ENCODE peak calls at places on chromosomes 12 and 14, in five cellular contexts. M is dorsolateral prefrontal cortex, W is GM06990, V is A549, G is BJ. D is an unnamed sample.

GRCh38 chr12:1206118-1206734 is 215.2 kb downstream of the ERC1 start:
- DNase-seq in M (no peak), W (no peak), G (no peak), V (no peak), D (no peak)

GRCh38 chr12:115079760-115080159 is 395.8 kb upstream of the TBX3 start:
- DNase-seq in G (no peak), M (no peak), V (no peak), W (no peak), D (no peak)

GRCh38 chr12:31728289-31728916 is 418 bp downstream of the AMN1 start:
- DNase-seq in M (peak; percentile 67), V (peak; percentile 77), G (no peak), W (no peak), D (no peak)

GRCh38 chr12:51976376-51977160 is 25.1 kb downstream of the ACVR1B start:
- DNase-seq in G (no peak), V (peak; percentile 52), M (no peak), W (no peak), D (no peak)

GRCh38 chr14:52052289-52052943 is 16.4 kb downstream of the NID2 start:
- DNase-seq in G (peak; percentile 84), M (no peak), W (no peak), V (no peak), D (no peak)

GRCh38 chr12:6078378-6079083 is 45.9 kb downstream of the VWF start:
- DNase-seq in M (no peak), W (no peak), V (no peak), G (no peak), D (no peak)

GRCh38 chr12:109385339-109386078 is 37.8 kb downstream of the MYO1H start:
- DNase-seq in G (peak; percentile 27), W (no peak), M (peak; percentile 46), V (peak; percentile 51), D (no peak)

GRCh38 chr12:47715877-47716548 is 9.3 kb downstream of the ENDOU start:
- DNase-seq in G (no peak), M (no peak), V (no peak), W (no peak), D (no peak)

GRCh38 chr12:112908548-112908947 is 1.8 kb downstream of the OAS1 start:
- DNase-seq in G (no peak), W (no peak), M (no peak), V (no peak), D (no peak)

GRCh38 chr12:110270125-110270962 is 10.7 kb upstream of the ATP2A2 start:
- DNase-seq in V (peak; percentile 65), M (peak; percentile 64), W (no peak), G (no peak), D (no peak)

GRCh38 chr14:105508069-105508468 is 17.0 kb downstream of the TEDC1 start:
- DNase-seq in W (no peak), M (peak; percentile 28), G (no peak), V (no peak), D (no peak)

GRCh38 chr14:36478782-36479181 is 41.2 kb downstream of the NKX2-1 start:
- DNase-seq in W (no peak), G (no peak), V (no peak), M (no peak), D (no peak)

GRCh38 chr12:49225551-49226166 is 36.8 kb upstream of the TUBA1A start:
- DNase-seq in G (no peak), M (no peak), W (no peak), V (no peak), D (no peak)

GRCh38 chr12:106901276-106901675 is 54.4 kb upstream of the TMEM263 start:
- DNase-seq in W (no peak), G (no peak), V (no peak), M (no peak), D (no peak)

GRCh38 chr12:69894800-69895199 is 69.8 kb downstream of the MYRFL start:
- DNase-seq in V (no peak), W (no peak), M (no peak), G (no peak), D (no peak)

GRCh38 chr14:95413289-95414215 is 93.8 kb upstream of the CLMN start:
- DNase-seq in M (no peak), V (no peak), G (no peak), W (no peak), D (no peak)

GRCh38 chr14:81537193-81537592 is 3.5 kb upstream of the SEL1L start:
- DNase-seq in M (no peak), W (no peak), G (no peak), V (no peak), D (no peak)

GRCh38 chr12:15527201-15527782 is 205.0 kb downstream of the PTPRO start:
- DNase-seq in W (no peak), M (peak; percentile 74), V (no peak), G (no peak), D (no peak)

GRCh38 chr14:89489796-89490506 is 72.9 kb upstream of the FOXN3 start:
- DNase-seq in V (no peak), W (no peak), M (no peak), G (no peak), D (no peak)

GRCh38 chr14:64569108-64570045 is 19.6 kb downstream of the PPP1R36 start:
- DNase-seq in V (peak; percentile 64), M (peak; percentile 66), G (peak; percentile 59), W (no peak), D (no peak)

GRCh38 chr12:124725612-124726237 is 137.9 kb downstream of the SCARB1 start:
- DNase-seq in M (no peak), W (no peak), V (no peak), G (no peak), D (no peak)

GRCh38 chr12:124730455-124730932 is 133.2 kb downstream of the SCARB1 start:
- DNase-seq in G (no peak), V (no peak), W (no peak), M (no peak), D (no peak)

GRCh38 chr12:124727244-124727673 is 136.4 kb downstream of the SCARB1 start:
- DNase-seq in W (peak; percentile 45), M (peak; percentile 78), V (no peak), G (peak; percentile 50), D (peak; percentile 45)

GRCh38 chr12:124725099-124725498 is 138.6 kb downstream of the SCARB1 start:
- DNase-seq in W (no peak), G (no peak), M (no peak), V (no peak), D (no peak)

DNA sequence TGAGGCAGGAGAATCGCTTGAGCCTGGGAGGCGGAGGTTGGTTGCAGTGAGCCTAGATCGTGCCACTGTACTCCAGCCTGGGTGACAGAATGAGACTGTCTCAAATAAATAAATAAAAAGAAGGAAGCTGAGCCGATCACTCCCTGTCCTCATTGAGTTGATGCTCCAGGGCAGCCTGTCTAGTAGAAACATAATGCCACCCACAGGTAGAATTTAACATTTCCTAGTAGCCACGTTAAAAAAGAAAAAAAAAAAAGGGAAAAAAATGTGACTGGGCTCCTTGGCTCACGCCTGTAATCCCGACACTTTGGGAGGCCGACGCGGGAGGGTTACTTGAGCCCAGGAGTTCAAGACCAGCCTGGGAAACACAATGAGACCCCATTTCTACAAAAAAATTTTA is 135.7 kb downstream of the SCARB1 start:
- DNase-seq in V (no peak), W (no peak), G (no peak), M (no peak), D (no peak)
- TF ChIP-seq CTCF in V (peak; percentile 27), W (no peak), G (no peak), M (no peak), D (no peak)

DNA sequence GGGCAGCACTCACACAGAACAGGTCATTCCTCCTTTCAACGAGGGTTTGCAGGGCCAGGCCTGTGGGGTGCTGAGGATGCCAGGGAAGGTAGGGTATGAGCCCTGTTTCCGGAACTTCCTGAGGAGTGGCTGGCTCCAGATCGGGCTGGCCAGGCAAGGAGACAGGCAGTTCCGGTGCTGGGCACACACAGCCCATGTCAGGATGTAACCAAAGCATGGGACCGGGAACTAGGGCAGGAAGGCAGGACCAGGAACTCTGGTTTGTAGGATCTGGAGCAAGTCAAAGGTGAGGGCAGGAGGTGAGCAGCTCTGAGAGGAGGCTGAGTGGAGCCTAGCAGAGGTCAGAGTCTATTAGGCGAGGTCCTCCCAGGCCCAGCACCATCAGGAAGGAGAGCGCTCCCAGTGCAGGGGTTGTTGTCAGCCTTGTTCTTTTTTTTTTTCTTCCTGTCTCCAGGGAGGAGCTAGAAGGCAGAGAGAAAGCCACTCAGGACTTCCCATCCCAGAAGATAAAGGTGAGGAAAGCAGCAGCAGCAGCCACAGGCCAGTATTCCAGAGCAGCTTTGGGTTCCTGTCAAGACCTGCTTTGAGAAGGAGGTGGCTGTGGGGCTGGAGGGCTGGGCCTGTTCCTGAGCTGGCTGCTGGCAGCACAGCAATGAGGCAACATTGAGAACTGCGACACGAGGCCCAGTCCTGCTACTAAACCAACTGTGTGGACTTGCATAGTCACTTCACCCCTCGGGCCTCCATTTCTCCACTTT is 49.0 kb upstream of the PTGR2 start:
- DNase-seq in V (no peak), M (no peak), W (no peak), G (no peak), D (no peak)
- TF ChIP-seq CTCF in V (no peak), M (no peak), W (no peak), G (no peak), D (no peak)

DNA sequence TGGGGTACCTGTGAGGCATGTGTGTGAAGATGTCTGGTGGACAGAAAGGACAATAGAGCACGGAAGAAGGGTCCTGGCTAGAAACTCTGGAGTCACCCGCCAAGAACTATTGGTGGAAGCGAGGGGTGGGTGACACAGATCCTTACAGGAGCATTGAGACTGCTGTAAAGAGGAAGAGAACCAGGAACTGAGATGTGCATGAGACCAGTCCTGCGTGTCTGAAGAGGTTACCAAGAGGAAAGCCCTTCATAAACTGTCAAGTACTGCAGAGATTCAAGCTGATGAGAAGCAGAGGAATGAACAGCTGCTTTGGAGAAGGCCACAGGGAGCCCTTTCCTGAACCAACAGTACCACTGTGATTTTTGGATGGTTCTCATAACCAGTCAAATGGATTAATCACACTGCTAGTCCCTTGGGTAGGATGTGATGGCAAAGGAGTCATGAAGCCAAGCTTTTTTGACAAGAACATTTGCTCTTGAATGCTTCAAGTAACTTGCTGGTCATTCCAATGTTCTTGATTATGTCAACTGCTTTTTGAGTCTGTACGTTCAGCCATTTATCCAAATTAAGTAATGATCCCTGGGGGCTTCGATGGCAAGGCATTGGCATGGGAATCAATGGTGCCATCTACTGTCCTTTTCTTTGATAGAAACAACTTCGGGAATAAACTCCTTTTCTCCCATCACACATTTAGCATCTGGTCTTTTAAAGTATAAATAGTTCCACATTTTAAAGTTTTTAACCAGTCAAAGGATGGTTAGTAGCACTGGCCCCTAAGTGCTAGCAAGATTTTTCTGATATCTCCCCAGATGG is 42.9 kb downstream of the GPR135 start:
- DNase-seq in M (no peak), V (no peak), W (no peak), G (no peak), D (no peak)
- TF ChIP-seq CTCF in M (no peak), V (peak; percentile 33), W (peak; percentile 28), G (peak; percentile 17), D (no peak)

GRCh38 chr14:102209224-102209966 is 69.7 kb downstream of the WDR20 start:
- DNase-seq in M (peak; percentile 73), G (no peak), W (no peak), V (peak; percentile 27), D (no peak)
- TF ChIP-seq CTCF in M (peak; percentile 40), G (peak; percentile 55), W (no peak), V (peak; percentile 16), D (peak; percentile 50)

GRCh38 chr12:79515526-79515935 is 175.2 kb downstream of the PAWR start:
- DNase-seq in M (no peak), V (no peak), G (no peak), W (no peak), D (no peak)

GRCh38 chr12:79514730-79515525 is 175.8 kb downstream of the PAWR start:
- DNase-seq in G (no peak), M (no peak), V (no peak), W (no peak), D (no peak)

GRCh38 chr12:79508622-79509021 is 182.1 kb downstream of the PAWR start:
- DNase-seq in W (no peak), M (no peak), G (no peak), V (no peak), D (no peak)

GRCh38 chr12:79517363-79517762 is 173.4 kb downstream of the PAWR start:
- DNase-seq in W (no peak), G (no peak), M (no peak), V (no peak), D (no peak)

GRCh38 chr12:79512068-79512467 is 178.7 kb downstream of the PAWR start:
- DNase-seq in W (no peak), M (no peak), V (no peak), G (no peak), D (no peak)
- TF ChIP-seq CTCF in W (peak; percentile 31), M (no peak), V (peak; percentile 21), G (peak; percentile 15), D (peak; percentile 21)

D was measured in neural crest cell.